ENCODE peak calls at places on chromosomes 7 and 10, in six cellular contexts. One of them, this sample, is unnamed.

GRCh38 chr10:75291800-75292199 is 56.0 kb upstream of the COMTD1 start:
- DNase-seq in fibroblast of villous mesenchyme: no peak
- DNase-seq in heart right ventricle: no peak
- DNase-seq in PC-9: no peak
- DNase-seq in left ventricle myocardium inferior: no peak
- DNase-seq in left lung: no peak
- DNase-seq in this sample: no peak

GRCh38 chr10:124522903-124523260 is 61.3 kb downstream of the LHPP start:
- DNase-seq in fibroblast of villous mesenchyme: peak
- DNase-seq in heart right ventricle: no peak
- DNase-seq in PC-9: no peak
- DNase-seq in left ventricle myocardium inferior: no peak
- DNase-seq in left lung: no peak
- DNase-seq in this sample: no peak

GRCh38 chr7:47454066-47454950 is 127.6 kb downstream of the TNS3 start:
- DNase-seq in fibroblast of villous mesenchyme: peak
- DNase-seq in heart right ventricle: no peak
- DNase-seq in PC-9: peak
- DNase-seq in left ventricle myocardium inferior: no peak
- DNase-seq in left lung: no peak
- DNase-seq in this sample: peak

GRCh38 chr10:45000764-45001381 is at the start of gene ZNF22:
- DNase-seq in fibroblast of villous mesenchyme: peak
- DNase-seq in heart right ventricle: peak
- DNase-seq in PC-9: peak
- DNase-seq in left ventricle myocardium inferior: peak
- DNase-seq in left lung: peak
- DNase-seq in this sample: peak

GRCh38 chr7:85111761-85112160 is 75.1 kb downstream of the SEMA3D start:
- DNase-seq in fibroblast of villous mesenchyme: no peak
- DNase-seq in heart right ventricle: no peak
- DNase-seq in PC-9: no peak
- DNase-seq in left ventricle myocardium inferior: no peak
- DNase-seq in left lung: no peak
- DNase-seq in this sample: no peak

GRCh38 chr10:112728118-112728963 is 221.7 kb upstream of the TCF7L2 start:
- DNase-seq in fibroblast of villous mesenchyme: peak
- DNase-seq in heart right ventricle: no peak
- DNase-seq in PC-9: no peak
- DNase-seq in left ventricle myocardium inferior: no peak
- DNase-seq in left lung: no peak
- DNase-seq in this sample: no peak

GRCh38 chr7:111561659-111561908 is 708 bp downstream of the IMMP2L start:
- DNase-seq in fibroblast of villous mesenchyme: no peak
- DNase-seq in heart right ventricle: no peak
- DNase-seq in PC-9: no peak
- DNase-seq in left ventricle myocardium inferior: no peak
- DNase-seq in left lung: no peak
- DNase-seq in this sample: no peak

GRCh38 chr10:115129752-115130151 is 36.6 kb downstream of the ATRNL1 start:
- DNase-seq in fibroblast of villous mesenchyme: peak
- DNase-seq in heart right ventricle: no peak
- DNase-seq in PC-9: no peak
- DNase-seq in left ventricle myocardium inferior: no peak
- DNase-seq in left lung: no peak
- DNase-seq in this sample: peak

GRCh38 chr7:97022451-97023306 is 2.0 kb downstream of the DLX5 start:
- DNase-seq in fibroblast of villous mesenchyme: no peak
- DNase-seq in heart right ventricle: no peak
- DNase-seq in PC-9: no peak
- DNase-seq in left ventricle myocardium inferior: no peak
- DNase-seq in left lung: no peak
- DNase-seq in this sample: no peak

DNA sequence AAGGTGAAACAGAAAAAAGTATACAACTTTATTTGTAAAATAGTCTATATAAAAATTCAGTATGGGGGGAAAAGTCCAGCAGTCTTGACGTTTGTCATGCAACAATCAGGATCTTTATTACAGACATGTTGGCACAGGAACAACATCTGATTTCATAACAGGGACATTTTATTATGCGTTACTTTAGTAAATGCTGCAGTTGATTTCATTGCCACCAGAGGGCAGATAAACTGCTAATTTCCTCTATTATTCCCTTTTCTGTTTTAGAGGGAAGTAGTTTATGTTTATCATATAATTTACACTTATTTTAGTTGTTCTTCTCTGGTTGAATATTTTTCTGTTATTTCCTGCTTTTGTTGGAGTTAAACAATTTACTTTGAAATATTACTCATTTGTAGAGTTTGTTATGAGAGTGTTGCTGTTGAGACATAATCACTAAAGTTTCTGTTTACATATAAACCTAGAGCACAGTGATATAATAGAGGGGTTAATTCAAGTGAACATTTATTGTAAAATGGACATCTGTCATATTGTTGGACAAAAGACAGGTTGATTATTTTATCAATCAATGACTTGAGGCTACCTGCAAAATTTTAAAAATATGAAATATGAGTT is 3.3 kb downstream of the PLXDC2 start:
- DNase-seq in fibroblast of villous mesenchyme: peak
- DNase-seq in heart right ventricle: no peak
- DNase-seq in PC-9: no peak
- DNase-seq in left ventricle myocardium inferior: no peak
- DNase-seq in left lung: no peak
- DNase-seq in this sample: peak
- H3K4me3 ChIP-seq in fibroblast of villous mesenchyme: peak
- H3K4me3 ChIP-seq in heart right ventricle: peak
- H3K4me3 ChIP-seq in PC-9: no peak
- H3K4me3 ChIP-seq in left ventricle myocardium inferior: peak
- H3K4me3 ChIP-seq in left lung: peak
- H3K4me3 ChIP-seq in this sample: no peak

DNA sequence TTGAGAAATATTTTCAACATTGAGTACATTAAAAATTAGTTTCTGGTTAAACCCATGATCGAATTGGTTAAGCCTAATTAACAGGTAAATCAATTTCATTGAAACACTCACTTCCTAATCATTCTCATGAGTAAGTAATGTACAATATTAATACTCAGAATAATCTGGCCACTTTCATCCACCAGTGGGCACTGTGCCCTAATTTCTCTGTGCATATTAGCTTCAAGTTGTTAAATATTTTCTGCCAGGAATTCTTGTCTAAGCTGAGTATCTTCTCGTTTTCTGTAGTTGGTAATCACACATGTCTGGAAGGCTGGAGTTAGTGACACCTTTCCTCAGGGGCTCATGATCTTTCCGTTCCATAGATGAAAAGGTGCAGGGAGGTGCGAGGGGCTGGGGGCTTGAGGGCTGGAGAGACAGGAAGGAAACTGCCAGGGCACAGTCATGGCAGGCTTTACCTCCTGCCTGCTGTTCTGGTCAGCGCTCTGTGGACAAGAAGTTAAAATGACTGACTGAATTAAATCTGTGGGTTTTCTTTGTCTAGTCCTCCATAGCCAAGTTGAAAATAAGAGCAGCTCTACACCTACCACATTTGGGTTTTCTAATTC is 71.9 kb downstream of the WIPF3 start:
- DNase-seq in fibroblast of villous mesenchyme: peak
- DNase-seq in heart right ventricle: no peak
- DNase-seq in PC-9: peak
- DNase-seq in left ventricle myocardium inferior: no peak
- DNase-seq in left lung: no peak
- DNase-seq in this sample: peak
- TF ChIP-seq CTCF in fibroblast of villous mesenchyme: peak
- TF ChIP-seq CTCF in heart right ventricle: peak
- TF ChIP-seq CTCF in PC-9: peak
- TF ChIP-seq CTCF in left ventricle myocardium inferior: peak
- TF ChIP-seq CTCF in left lung: peak
- TF ChIP-seq CTCF in this sample: peak

GRCh38 chr10:104791471-104791870 is 150.4 kb downstream of the SORCS3 start:
- DNase-seq in fibroblast of villous mesenchyme: no peak
- DNase-seq in heart right ventricle: no peak
- DNase-seq in PC-9: no peak
- DNase-seq in left ventricle myocardium inferior: no peak
- DNase-seq in left lung: no peak
- DNase-seq in this sample: no peak
- H3K4me3 ChIP-seq in fibroblast of villous mesenchyme: no peak
- H3K4me3 ChIP-seq in heart right ventricle: no peak
- H3K4me3 ChIP-seq in PC-9: no peak
- H3K4me3 ChIP-seq in left ventricle myocardium inferior: no peak
- H3K4me3 ChIP-seq in left lung: no peak
- H3K4me3 ChIP-seq in this sample: no peak

GRCh38 chr7:42014625-42015412 is 222.2 kb downstream of the GLI3 start:
- DNase-seq in fibroblast of villous mesenchyme: peak
- DNase-seq in heart right ventricle: no peak
- DNase-seq in PC-9: no peak
- DNase-seq in left ventricle myocardium inferior: no peak
- DNase-seq in left lung: no peak
- DNase-seq in this sample: peak
- TF ChIP-seq CTCF in fibroblast of villous mesenchyme: peak
- TF ChIP-seq CTCF in heart right ventricle: peak
- TF ChIP-seq CTCF in PC-9: peak
- TF ChIP-seq CTCF in left ventricle myocardium inferior: peak
- TF ChIP-seq CTCF in left lung: peak
- TF ChIP-seq CTCF in this sample: peak

GRCh38 chr7:40571796-40572195 is 437.0 kb downstream of the SUGCT start:
- DNase-seq in fibroblast of villous mesenchyme: peak
- DNase-seq in heart right ventricle: no peak
- DNase-seq in PC-9: peak
- DNase-seq in left ventricle myocardium inferior: no peak
- DNase-seq in left lung: no peak
- DNase-seq in this sample: peak
- H3K4me3 ChIP-seq in fibroblast of villous mesenchyme: no peak
- H3K4me3 ChIP-seq in heart right ventricle: no peak
- H3K4me3 ChIP-seq in PC-9: no peak
- H3K4me3 ChIP-seq in left ventricle myocardium inferior: no peak
- H3K4me3 ChIP-seq in left lung: no peak
- H3K4me3 ChIP-seq in this sample: no peak

GRCh38 chr7:67690700-67691099 is 694.1 kb downstream of the TYW1 start:
- DNase-seq in fibroblast of villous mesenchyme: no peak
- DNase-seq in heart right ventricle: no peak
- DNase-seq in PC-9: no peak
- DNase-seq in left ventricle myocardium inferior: no peak
- DNase-seq in left lung: no peak
- DNase-seq in this sample: no peak
- TF ChIP-seq CTCF in fibroblast of villous mesenchyme: no peak
- TF ChIP-seq CTCF in heart right ventricle: no peak
- TF ChIP-seq CTCF in PC-9: no peak
- TF ChIP-seq CTCF in left ventricle myocardium inferior: no peak
- TF ChIP-seq CTCF in left lung: no peak
- TF ChIP-seq CTCF in this sample: no peak

GRCh38 chr10:86956195-86956840 is 1.1 kb downstream of the MMRN2 start:
- DNase-seq in fibroblast of villous mesenchyme: no peak
- DNase-seq in heart right ventricle: no peak
- DNase-seq in PC-9: no peak
- DNase-seq in left ventricle myocardium inferior: no peak
- DNase-seq in left lung: no peak
- DNase-seq in this sample: no peak

GRCh38 chr10:86954681-86955500 is 2.5 kb downstream of the MMRN2 start:
- DNase-seq in fibroblast of villous mesenchyme: no peak
- DNase-seq in heart right ventricle: no peak
- DNase-seq in PC-9: no peak
- DNase-seq in left ventricle myocardium inferior: no peak
- DNase-seq in left lung: no peak
- DNase-seq in this sample: no peak

GRCh38 chr10:86952106-86952505 is 5.3 kb downstream of the MMRN2 start:
- DNase-seq in fibroblast of villous mesenchyme: no peak
- DNase-seq in heart right ventricle: no peak
- DNase-seq in PC-9: no peak
- DNase-seq in left ventricle myocardium inferior: no peak
- DNase-seq in left lung: no peak
- DNase-seq in this sample: no peak

GRCh38 chr10:86955501-86956194 is 1.8 kb downstream of the MMRN2 start:
- DNase-seq in fibroblast of villous mesenchyme: no peak
- DNase-seq in heart right ventricle: no peak
- DNase-seq in PC-9: no peak
- DNase-seq in left ventricle myocardium inferior: no peak
- DNase-seq in left lung: no peak
- DNase-seq in this sample: no peak

GRCh38 chr10:86953747-86954680 is 3.4 kb downstream of the MMRN2 start:
- DNase-seq in fibroblast of villous mesenchyme: peak
- DNase-seq in heart right ventricle: peak
- DNase-seq in PC-9: no peak
- DNase-seq in left ventricle myocardium inferior: peak
- DNase-seq in left lung: no peak
- DNase-seq in this sample: peak
- H3K4me3 ChIP-seq in fibroblast of villous mesenchyme: no peak
- H3K4me3 ChIP-seq in heart right ventricle: peak
- H3K4me3 ChIP-seq in PC-9: no peak
- H3K4me3 ChIP-seq in left ventricle myocardium inferior: peak
- H3K4me3 ChIP-seq in left lung: peak
- H3K4me3 ChIP-seq in this sample: no peak

This sample was measured in fibroblast of mammary gland.